ENCODE peak calls at places on chromosomes 13 and 19, in ten cellular contexts. J is activated T-helper 1 cell treated with Interleukin-2 at 50 U/mL for 16 hours; R is non-pigmented ciliary epithelial cell; L is NCI-H2029; X is WTC11; Y is naive thymus-derived CD8-positive, alpha-beta T cell; E is hepatic stellate cell; I is NCI-H446; D is stimulated activated CD4-positive, alpha-beta T cell treated with anti-CD3 and anti-CD28 coated beads, Interleukin-15, amount 100 ng/mL, for 1 hour; G is NCI-H524. U is an unnamed sample.

GRCh38 chr19:27740396-27740795 is 1472.6 kb downstream of the UQCRFS1 start:
- DNase-seq in R (no peak), D (no peak), L (no peak), J (no peak), E (no peak), X (no peak), G (no peak), I (no peak), Y (no peak), U (no peak)

GRCh38 chr13:25752957-25753540 is 298.8 kb downstream of the SHISA2 start:
- DNase-seq in Y (no peak), J (no peak), L (peak; percentile 52), E (peak; percentile 19), G (no peak), X (no peak), I (no peak), D (no peak), R (peak; percentile 62), U (no peak)

GRCh38 chr19:46471116-46471733 is at the start of gene PNMA8A:
- DNase-seq in D (no peak), E (no peak), G (peak; percentile 67), I (peak; percentile 92), X (peak; percentile 95), J (no peak), L (peak; percentile 64), Y (no peak), R (no peak), U (peak; percentile 76)

GRCh38 chr19:35135389-35135909 is 590 bp upstream of the LGI4 start:
- DNase-seq in J (peak; percentile 31), Y (peak; percentile 55), G (peak; percentile 54), E (peak; percentile 95), R (no peak), X (peak; percentile 88), D (peak; percentile 54), L (peak; percentile 40), I (peak; percentile 48), U (peak; percentile 90)

GRCh38 chr19:53521373-53522202 is 16.4 kb upstream of the ZNF331 start:
- DNase-seq in G (no peak), E (no peak), X (no peak), L (no peak), J (no peak), I (no peak), R (no peak), Y (no peak), D (no peak), U (no peak)

GRCh38 chr19:7718668-7719067 is 13.2 kb downstream of the CLEC4G start:
- DNase-seq in E (no peak), X (no peak), G (no peak), L (no peak), Y (peak; percentile 30), J (no peak), R (no peak), I (no peak), D (no peak), U (no peak)

GRCh38 chr19:10858204-10858828 is 10.1 kb downstream of the C19orf38 start:
- DNase-seq in I (peak; percentile 52), J (no peak), R (no peak), E (no peak), X (peak; percentile 64), L (no peak), G (no peak), Y (peak; percentile 32), D (no peak), U (no peak)

GRCh38 chr13:81406639-81407292 is 1065.8 kb upstream of the SPRY2 start:
- DNase-seq in D (no peak), L (no peak), R (no peak), J (no peak), Y (no peak), X (no peak), I (no peak), E (no peak), G (no peak), U (no peak)

GRCh38 chr19:45824041-45824471 is 8.9 kb upstream of the RSPH6A start:
- DNase-seq in X (no peak), L (peak; percentile 83), J (no peak), I (no peak), Y (no peak), G (no peak), R (no peak), D (no peak), E (no peak), U (no peak)

GRCh38 chr13:85406269-85406975 is 392.8 kb downstream of the SLITRK6 start:
- DNase-seq in D (no peak), E (no peak), X (no peak), R (no peak), L (no peak), I (no peak), Y (no peak), J (no peak), G (no peak), U (no peak)

GRCh38 chr13:106480511-106480910 is 55.0 kb downstream of the EFNB2 start:
- DNase-seq in G (no peak), L (no peak), X (no peak), E (no peak), I (no peak), J (no peak), R (no peak), D (no peak), Y (no peak), U (no peak)

GRCh38 chr19:11268783-11269267 is 6.5 kb upstream of the DOCK6 start:
- DNase-seq in E (peak; percentile 83), X (no peak), J (no peak), G (no peak), R (peak; percentile 67), D (no peak), L (no peak), Y (no peak), I (no peak), U (no peak)

GRCh38 chr13:41981961-41982723 is 21.2 kb upstream of the VWA8 start:
- DNase-seq in I (no peak), E (no peak), G (no peak), X (no peak), Y (no peak), R (no peak), D (no peak), L (no peak), J (no peak), U (no peak)

GRCh38 chr13:77415253-77416127 is 88.6 kb upstream of the MYCBP2 start:
- DNase-seq in L (no peak), X (no peak), Y (no peak), I (no peak), D (no peak), R (no peak), E (no peak), G (no peak), J (no peak), U (no peak)

GRCh38 chr13:22740264-22740663 is 440.5 kb upstream of the SGCG start:
- DNase-seq in J (no peak), I (no peak), E (no peak), X (peak; percentile 25), G (peak; percentile 21), D (no peak), Y (no peak), R (no peak), L (no peak), U (no peak)

GRCh38 chr19:7179917-7180306 is 110.4 kb downstream of the ZNF557 start:
- DNase-seq in D (no peak), E (no peak), R (no peak), J (no peak), G (no peak), X (no peak), L (no peak), Y (no peak), I (no peak), U (no peak)

GRCh38 chr19:41930926-41931592 is 2.8 kb upstream of the ERFL start:
- DNase-seq in G (peak; percentile 54), E (no peak), R (no peak), L (no peak), J (no peak), I (peak; percentile 29), Y (no peak), D (no peak), X (peak; percentile 76), U (no peak)

GRCh38 chr13:80529734-80530133 is 188.8 kb upstream of the SPRY2 start:
- DNase-seq in D (no peak), E (no peak), L (no peak), I (no peak), Y (no peak), X (no peak), J (no peak), G (no peak), R (no peak), U (no peak)

GRCh38 chr19:8702350-8702749 is 3.8 kb upstream of the ACTL9 start:
- DNase-seq in Y (peak; percentile 17), X (no peak), G (no peak), I (no peak), R (no peak), J (no peak), L (no peak), D (no peak), E (no peak), U (no peak)

GRCh38 chr13:49062297-49062896 is 86.7 kb downstream of the FNDC3A start:
- DNase-seq in J (no peak), L (no peak), G (no peak), D (no peak), R (no peak), Y (no peak), E (no peak), X (no peak), I (no peak), U (no peak)

GRCh38 chr13:30572859-30573275 is 44.9 kb upstream of the USPL1 start:
- DNase-seq in X (no peak), L (no peak), D (no peak), R (no peak), I (no peak), E (peak; percentile 23), Y (peak; percentile 46), J (no peak), G (no peak), U (peak; percentile 22)

GRCh38 chr19:5452594-5453565 is 2.3 kb upstream of the ZNRF4 start:
- DNase-seq in X (no peak), J (no peak), I (peak; percentile 96), L (no peak), G (peak; percentile 92), R (no peak), Y (no peak), E (peak; percentile 41), D (no peak), U (no peak)

GRCh38 chr13:99605417-99606321 is 104.4 kb downstream of the TM9SF2 start:
- DNase-seq in Y (no peak), G (peak; percentile 41), R (no peak), L (no peak), E (peak; percentile 39), D (no peak), I (peak; percentile 43), X (peak; percentile 60), J (peak; percentile 28), U (peak; percentile 57)

GRCh38 chr19:3398114-3398899 is 31.9 kb downstream of the NFIC start:
- DNase-seq in L (no peak), R (no peak), Y (no peak), J (no peak), D (no peak), X (peak; percentile 36), I (no peak), G (no peak), E (no peak), U (no peak)

GRCh38 chr19:15298847-15299567 is 33.3 kb downstream of the BRD4 start:
- DNase-seq in I (no peak), G (no peak), R (no peak), D (no peak), J (no peak), X (no peak), E (no peak), Y (no peak), L (no peak), U (no peak)

GRCh38 chr13:110113284-110113764 is 193.6 kb downstream of the COL4A1 start:
- DNase-seq in J (no peak), R (peak; percentile 63), I (no peak), E (peak; percentile 63), X (no peak), L (no peak), D (no peak), Y (no peak), G (no peak), U (no peak)

GRCh38 chr19:7426986-7427385 is 61.8 kb downstream of the PEX11G start:
- DNase-seq in R (no peak), I (no peak), J (no peak), G (no peak), D (no peak), L (no peak), X (no peak), Y (no peak), E (no peak), U (no peak)

GRCh38 chr19:54389556-54389955 is 24.8 kb upstream of the LAIR1 start:
- DNase-seq in J (no peak), E (no peak), D (no peak), L (no peak), R (no peak), Y (no peak), I (no peak), X (no peak), G (no peak), U (no peak)

U was measured in HAP-1.